ENCODE peak calls at places on chromosome 14, in nine cellular contexts. C is stimulated activated naive CD8-positive, alpha-beta T cell treated with anti-CD3 and anti-CD28 coated beads, Interleukin-15, Interleukin-2, amounts not matched to agents 100 U/mL and 50 U/mL, for 24 hours; H is HT1080; M is activated CD4-positive, alpha-beta T cell treated with anti-CD3 and anti-CD28 coated beads, Interleukin-2, amount 50 U/mL, for 48 hours; F is activated gamma-delta T cell treated with Interleukin-2 at 50 U/mL for 16 hours; G is HFFc6; A is endothelial cell; L is ELF-1; P is tibial artery. Y is an unnamed sample.

GRCh38 chr14:39229601-39230110 is 4.1 kb upstream of the MIA2 start:
- DNase-seq in F (no peak), H (no peak), M (peak), L (no peak), G (no peak), P (no peak), A (no peak), C (no peak), Y (no peak)

GRCh38 chr14:61695695-61696527 is 598 bp downstream of the HIF1A start:
- DNase-seq in L (peak), G (peak), F (peak), P (peak), H (peak), A (peak), M (peak), C (peak), Y (peak)

GRCh38 chr14:102781063-102781462 is 3.8 kb downstream of the TRAF3 start:
- DNase-seq in H (no peak), F (no peak), G (no peak), C (no peak), M (no peak), P (no peak), A (no peak), L (no peak), Y (no peak)

GRCh38 chr14:96574633-96575191 is 72.5 kb downstream of the PAPOLA start:
- DNase-seq in P (no peak), M (no peak), A (no peak), C (no peak), H (peak), F (no peak), L (no peak), G (peak), Y (peak)

GRCh38 chr14:68785817-68786490 is 6.9 kb downstream of the ZFP36L1 start:
- DNase-seq in G (no peak), F (peak), P (peak), A (no peak), M (peak), L (no peak), H (peak), C (peak), Y (peak)

GRCh38 chr14:43621282-43621681 is 885.8 kb downstream of the FSCB start:
- DNase-seq in A (no peak), L (no peak), P (no peak), C (no peak), F (no peak), G (no peak), M (no peak), H (peak), Y (no peak)

GRCh38 chr14:35944847-35945246 is 118.7 kb downstream of the BRMS1L start:
- DNase-seq in M (peak), G (no peak), C (peak), A (peak), H (peak), P (no peak), F (no peak), L (peak), Y (no peak)

GRCh38 chr14:67668559-67668958 is 5.9 kb downstream of the VTI1B start:
- DNase-seq in A (no peak), P (no peak), F (no peak), L (no peak), M (no peak), G (no peak), C (peak), H (no peak), Y (no peak)

GRCh38 chr14:99724939-99725773 is 41.1 kb downstream of the CYP46A1 start:
- DNase-seq in G (no peak), F (no peak), A (no peak), M (peak), L (no peak), C (no peak), P (no peak), H (no peak), Y (no peak)

GRCh38 chr14:68987653-68988036 is 8.5 kb upstream of the ACTN1 start:
- DNase-seq in A (no peak), L (peak), C (no peak), H (no peak), G (no peak), M (no peak), P (no peak), F (no peak), Y (no peak)

GRCh38 chr14:102666635-102667034 is 74.2 kb downstream of the RCOR1 start:
- DNase-seq in G (no peak), A (no peak), M (no peak), L (no peak), C (no peak), P (no peak), H (no peak), F (no peak), Y (no peak)

GRCh38 chr14:76917158-76917596 is 91.0 kb downstream of the LRRC74A start:
- DNase-seq in C (peak), A (peak), F (no peak), H (peak), G (peak), P (peak), L (peak), M (peak), Y (no peak)

GRCh38 chr14:59346796-59347510 is 118.2 kb downstream of the GPR135 start:
- DNase-seq in L (no peak), A (no peak), M (no peak), G (no peak), P (no peak), F (no peak), C (no peak), H (no peak), Y (no peak)

Y was measured in ureter.